ENCODE peak calls at places on chromosomes 16 and 17, in four cellular contexts. Y, Q, G and E are unnamed samples.

GRCh38 chr16:54216268-54217187 is 70.1 kb downstream of the IRX3 start:
- DNase-seq in Q (no peak), Y (no peak), G (no peak), E (no peak)

GRCh38 chr17:42827472-42827871 is 3.4 kb upstream of the BECN1 start:
- DNase-seq in Q (no peak), G (no peak), Y (no peak), E (no peak)

GRCh38 chr16:56355786-56356275 is 69.5 kb downstream of the AMFR start:
- DNase-seq in Y (no peak), G (peak; percentile 3), Q (no peak), E (no peak)

GRCh38 chr17:21171309-21171922 is 42.5 kb downstream of the TMEM11 start:
- DNase-seq in Y (peak; percentile 39), Q (no peak), G (no peak), E (no peak)

GRCh38 chr17:67378444-67379250 is 1.6 kb downstream of the PITPNC1 start:
- DNase-seq in Q (peak; percentile 72), Y (peak; percentile 63), G (peak; percentile 79), E (peak; percentile 57)

GRCh38 chr17:67994827-67995567 is 1.3 kb downstream of the C17orf58 start:
- DNase-seq in G (no peak), Y (no peak), Q (no peak), E (peak; percentile 70)

GRCh38 chr16:85278851-85279250 is 166.6 kb upstream of the CIBAR2 start:
- DNase-seq in Q (no peak), Y (no peak), G (no peak), E (no peak)

GRCh38 chr16:88599092-88599733 is 29.0 kb downstream of the ZC3H18 start:
- DNase-seq in G (no peak), Y (no peak), Q (no peak), E (no peak)

GRCh38 chr16:35198223-35199199 is 1739.1 kb downstream of the TP53TG3F start:
- DNase-seq in G (no peak), Q (no peak), Y (no peak), E (no peak)

GRCh38 chr16:81697321-81697885 is 81.7 kb upstream of the PLCG2 start:
- DNase-seq in G (peak; percentile 45), Y (peak; percentile 14), Q (peak; percentile 35), E (peak; percentile 7)

GRCh38 chr16:82169861-82170845 is at the start of gene MPHOSPH6:
- DNase-seq in Q (peak; percentile 87), G (peak; percentile 88), Y (peak; percentile 83), E (peak; percentile 55)

GRCh38 chr16:24993722-24994686 is 21.2 kb downstream of the ARHGAP17 start:
- DNase-seq in Y (no peak), G (no peak), Q (no peak), E (peak; percentile 89)

GRCh38 chr16:760498-761343 is at the start of gene MSLN:
- DNase-seq in Q (no peak), G (no peak), Y (no peak), E (peak; percentile 29)

GRCh38 chr17:17020821-17021193 is 21.4 kb upstream of the MPRIP start:
- DNase-seq in Y (no peak), G (no peak), Q (no peak), E (no peak)

GRCh38 chr17:44219126-44219635 is 294 bp downstream of the UBTF start:
- DNase-seq in Y (peak; percentile 66), Q (peak; percentile 61), G (peak; percentile 59), E (peak; percentile 22)

GRCh38 chr17:48014603-48015037 is 23.0 kb downstream of the COPZ2 start:
- DNase-seq in G (no peak), Q (no peak), Y (no peak), E (no peak)

GRCh38 chr17:80619535-80620235 is 75.0 kb downstream of the RPTOR start:
- DNase-seq in G (no peak), Q (no peak), Y (no peak), E (peak; percentile 57)